ENCODE peak calls at places on chromosomes 13 and 19, in nine cellular contexts. N, Q, R, C, G, D, S, B and A are unnamed samples.

GRCh38 chr19:29858000-29858596 is 46.3 kb downstream of the CCNE1 start:
- DNase-seq in N (peak), Q (peak), R (no peak), C (no peak), G (no peak), D (no peak), S (peak), B (no peak), A (no peak)

GRCh38 chr13:45718992-45719391 is 16.9 kb downstream of the CBY2 start:
- DNase-seq in N (no peak), Q (no peak), R (no peak), C (no peak), G (no peak), D (peak), S (no peak), B (no peak), A (no peak)

GRCh38 chr19:35220315-35220921 is 8.1 kb downstream of the FAM187B start:
- DNase-seq in N (no peak), Q (peak), R (no peak), C (no peak), G (no peak), D (peak), S (no peak), B (no peak), A (no peak)

GRCh38 chr13:73109288-73109899 is 50.6 kb downstream of the KLF5 start:
- DNase-seq in N (no peak), Q (no peak), R (no peak), C (no peak), G (no peak), D (no peak), S (no peak), B (no peak), A (no peak)

GRCh38 chr19:47230122-47230920 is 678 bp downstream of the BBC3 start:
- DNase-seq in N (peak), Q (no peak), R (no peak), C (peak), G (peak), D (peak), S (peak), B (no peak), A (no peak)

GRCh38 chr19:7397687-7398086 is 49.0 kb downstream of the ARHGEF18 start:
- DNase-seq in N (no peak), Q (no peak), R (no peak), C (peak), G (no peak), D (peak), S (no peak), B (peak), A (no peak)

GRCh38 chr13:28145049-28145448 is 6.7 kb downstream of the PAN3 start:
- DNase-seq in N (no peak), Q (no peak), R (no peak), C (no peak), G (no peak), D (no peak), S (no peak), B (no peak), A (no peak)

GRCh38 chr19:11457115-11457514 is 21.7 kb downstream of the PRKCSH start:
- DNase-seq in N (no peak), Q (no peak), R (peak), C (no peak), G (no peak), D (no peak), S (no peak), B (no peak), A (no peak)

GRCh38 chr13:65892859-65893258 is 1337.3 kb downstream of the PCDH9 start:
- DNase-seq in N (no peak), Q (no peak), R (no peak), C (peak), G (no peak), D (peak), S (no peak), B (no peak), A (no peak)

GRCh38 chr13:106815545-106815944 is 247.6 kb upstream of the ARGLU1 start:
- DNase-seq in N (no peak), Q (no peak), R (no peak), C (no peak), G (no peak), D (no peak), S (no peak), B (no peak), A (no peak)

GRCh38 chr19:35908010-35908441 is at the start of gene TYROBP:
- DNase-seq in N (no peak), Q (no peak), R (no peak), C (no peak), G (peak), D (no peak), S (no peak), B (no peak), A (no peak)

GRCh38 chr13:97648171-97648880 is 214.4 kb downstream of the RAP2A start:
- DNase-seq in N (no peak), Q (no peak), R (no peak), C (peak), G (no peak), D (peak), S (no peak), B (no peak), A (no peak)

GRCh38 chr19:58409010-58409790 is 751 bp downstream of the ZNF584 start:
- DNase-seq in N (no peak), Q (no peak), R (no peak), C (peak), G (no peak), D (peak), S (peak), B (no peak), A (peak)

GRCh38 chr19:11381535-11382369 is 2.4 kb downstream of the EPOR start:
- DNase-seq in N (peak), Q (peak), R (no peak), C (peak), G (peak), D (peak), S (peak), B (peak), A (no peak)